ENCODE peak calls at places on chromosomes 13 and 19, in nine cellular contexts. O is aorta; B is pancreas; M is stimulated activated naive CD8-positive, alpha-beta T cell treated with anti-CD3 and anti-CD28 coated beads, Interleukin-15, amount 100 ng/mL, for 72 hours; H is activated CD8-positive, alpha-beta memory T cell treated with anti-CD3 and anti-CD28 coated beads, Interleukin-2, amount 10 ng/mL, durations not matched to agents 7 days and 5 days; G is left lung; J is T-helper 17 cell; P is gastrocnemius medialis; U is activated naive CD4-positive, alpha-beta T cell treated with anti-CD3 and anti-CD28 coated beads, Interleukin-2, amount 50 U/mL, for 72 hours. F is an unnamed sample.

GRCh38 chr19:29770653-29771052 is 41.1 kb upstream of the CCNE1 start:
- ATAC-seq in O (no peak), B (no peak), M (peak; percentile 80), H (peak; percentile 65), G (no peak), J (no peak), P (no peak), U (peak; percentile 65), F (no peak)

GRCh38 chr19:13039211-13039789 is 44.0 kb downstream of the NFIX start:
- ATAC-seq in O (no peak), B (no peak), M (no peak), H (no peak), G (no peak), J (no peak), P (no peak), U (no peak), F (no peak)

GRCh38 chr19:3396881-3397265 is 30.5 kb downstream of the NFIC start:
- ATAC-seq in O (no peak), B (no peak), M (no peak), H (no peak), G (no peak), J (no peak), P (no peak), U (no peak), F (no peak)

GRCh38 chr19:5707576-5708575 is 12.1 kb downstream of the LONP1 start:
- ATAC-seq in O (no peak), B (no peak), M (peak; percentile 16), H (no peak), G (no peak), J (no peak), P (no peak), U (peak; percentile 5), F (no peak)

GRCh38 chr13:73608157-73608516 is 526.1 kb downstream of the KLF12 start:
- ATAC-seq in O (no peak), B (peak; percentile 41), M (no peak), H (no peak), G (peak; percentile 55), J (no peak), P (no peak), U (no peak), F (no peak)

GRCh38 chr19:10835754-10836477 is at the start of gene TMED1:
- ATAC-seq in O (peak; percentile 95), B (peak; percentile 83), M (peak; percentile 93), H (peak; percentile 92), G (peak; percentile 93), J (peak; percentile 89), P (peak; percentile 89), U (peak; percentile 88), F (peak; percentile 95)

GRCh38 chr13:40598599-40598998 is 67.8 kb downstream of the FOXO1 start:
- ATAC-seq in O (peak; percentile 47), B (peak; percentile 81), M (no peak), H (no peak), G (peak; percentile 18), J (no peak), P (peak; percentile 72), U (peak; percentile 15), F (no peak)

GRCh38 chr13:52399708-52400107 is 6.3 kb downstream of the THSD1 start:
- ATAC-seq in O (no peak), B (no peak), M (peak; percentile 58), H (no peak), G (peak; percentile 16), J (no peak), P (no peak), U (no peak), F (no peak)

GRCh38 chr19:16587031-16588023 is 15.1 kb upstream of the SLC35E1 start:
- ATAC-seq in O (peak; percentile 16), B (peak; percentile 14), M (peak; percentile 53), H (peak; percentile 32), G (peak; percentile 31), J (peak; percentile 29), P (no peak), U (peak; percentile 32), F (peak; percentile 66)

GRCh38 chr13:49632156-49632555 is 3.8 kb downstream of the ARL11 start:
- ATAC-seq in O (no peak), B (no peak), M (no peak), H (no peak), G (no peak), J (no peak), P (no peak), U (no peak), F (no peak)

GRCh38 chr13:75181906-75182305 is 300.1 kb downstream of the TBC1D4 start:
- ATAC-seq in O (no peak), B (no peak), M (no peak), H (no peak), G (no peak), J (no peak), P (no peak), U (no peak), F (no peak)

GRCh38 chr13:41821195-41821594 is 139.7 kb downstream of the VWA8 start:
- ATAC-seq in O (no peak), B (no peak), M (no peak), H (no peak), G (no peak), J (no peak), P (no peak), U (no peak), F (no peak)

GRCh38 chr19:21269813-21270212 is 59.4 kb downstream of the ZNF708 start:
- ATAC-seq in O (no peak), B (no peak), M (no peak), H (no peak), G (no peak), J (no peak), P (no peak), U (no peak), F (no peak)

GRCh38 chr13:30835442-30835841 is 70.6 kb upstream of the MEDAG start:
- ATAC-seq in O (no peak), B (no peak), M (no peak), H (no peak), G (no peak), J (no peak), P (no peak), U (no peak), F (no peak)

GRCh38 chr19:52200044-52200443 is 10.2 kb downstream of the PPP2R1A start:
- ATAC-seq in O (peak; percentile 86), B (peak; percentile 52), M (no peak), H (no peak), G (peak; percentile 53), J (no peak), P (peak; percentile 98), U (no peak), F (no peak)

GRCh38 chr19:6233827-6234511 is 45.8 kb downstream of the MLLT1 start:
- ATAC-seq in O (peak; percentile 45), B (no peak), M (no peak), H (no peak), G (peak; percentile 72), J (no peak), P (peak; percentile 49), U (no peak), F (no peak)

GRCh38 chr19:16462757-16463250 is 9.0 kb downstream of the EPS15L1 start:
- ATAC-seq in O (no peak), B (no peak), M (peak; percentile 79), H (peak; percentile 76), G (peak; percentile 17), J (no peak), P (peak; percentile 50), U (peak; percentile 60), F (no peak)

GRCh38 chr13:50519866-50520265 is 323.6 kb downstream of the DLEU7 start:
- ATAC-seq in O (no peak), B (no peak), M (no peak), H (no peak), G (peak; percentile 46), J (no peak), P (peak; percentile 66), U (no peak), F (no peak)

GRCh38 chr13:93296584-93296983 is 70.0 kb downstream of the GPC6 start:
- ATAC-seq in O (no peak), B (no peak), M (no peak), H (no peak), G (no peak), J (no peak), P (no peak), U (no peak), F (no peak)

GRCh38 chr13:40438999-40439797 is 227.2 kb downstream of the FOXO1 start:
- ATAC-seq in O (peak; percentile 67), B (peak; percentile 60), M (peak; percentile 86), H (peak; percentile 57), G (peak; percentile 47), J (peak; percentile 38), P (peak; percentile 16), U (peak; percentile 86), F (peak; percentile 67)

GRCh38 chr19:13537454-13537853 is 31.2 kb upstream of the CACNA1A start:
- ATAC-seq in O (no peak), B (no peak), M (no peak), H (no peak), G (no peak), J (no peak), P (no peak), U (no peak), F (no peak)

GRCh38 chr13:108828053-108828806 is 198.8 kb downstream of the MYO16 start:
- ATAC-seq in O (no peak), B (peak; percentile 90), M (no peak), H (no peak), G (no peak), J (no peak), P (no peak), U (no peak), F (no peak)

F was measured in stimulated activated memory B cell treated with anti-CD40 and anti-IgM and Interleukin-4, amounts not matched to agents 10 μg/mL and 1 μg/mL and 100 μg/mL, for 72 hours.